ENCODE peak calls at places on chromosomes 4 and X, in five cellular contexts. P, G, K, F and L are unnamed samples.

GRCh38 chr4:921830-922331 is 10.2 kb downstream of the GAK start:
- DNase-seq in P (no peak), G (no peak), K (no peak), F (no peak), L (no peak)

GRCh38 chr4:142238589-142238988 is 602.2 kb downstream of the IL15 start:
- DNase-seq in P (peak), G (no peak), K (no peak), F (peak), L (no peak)

GRCh38 chrX:135535077-135535630 is 14.7 kb downstream of the INTS6L start:
- DNase-seq in P (no peak), G (no peak), K (no peak), F (no peak), L (no peak)

GRCh38 chr4:25817059-25817681 is 45.6 kb downstream of the SEL1L3 start:
- DNase-seq in P (peak), G (no peak), K (no peak), F (peak), L (no peak)

GRCh38 chrX:49995021-49995731 is 72.8 kb downstream of the CLCN5 start:
- DNase-seq in P (peak), G (no peak), K (no peak), F (peak), L (no peak)

GRCh38 chrX:41391606-41392005 is 55.5 kb upstream of the NYX start:
- DNase-seq in P (no peak), G (no peak), K (no peak), F (no peak), L (peak)

GRCh38 chr4:130563185-130563890 is 1467.4 kb downstream of the C4orf33 start:
- DNase-seq in P (peak), G (peak), K (peak), F (peak), L (peak)

GRCh38 chr4:99938243-99938753 is 8.1 kb downstream of the DNAJB14 start:
- DNase-seq in P (no peak), G (no peak), K (no peak), F (no peak), L (no peak)

GRCh38 chr4:14862881-14863280 is 139.4 kb upstream of the CPEB2 start:
- DNase-seq in P (no peak), G (peak), K (peak), F (no peak), L (peak)

GRCh38 chrX:103878466-103879151 is 46.6 kb upstream of the RAB9B start:
- DNase-seq in P (peak), G (peak), K (no peak), F (peak), L (no peak)

GRCh38 chrX:150476183-150476699 is 92.2 kb upstream of the MTM1 start:
- DNase-seq in P (peak), G (no peak), K (no peak), F (peak), L (no peak)

GRCh38 chr4:76896731-76897521 is 1.0 kb downstream of the SOWAHB start:
- DNase-seq in P (peak), G (peak), K (no peak), F (no peak), L (peak)

GRCh38 chr4:24988776-24989175 is 42.0 kb downstream of the LGI2 start:
- DNase-seq in P (peak), G (peak), K (no peak), F (peak), L (no peak)

GRCh38 chr4:184293552-184293951 is 75.9 kb upstream of the ENPP6 start:
- DNase-seq in P (no peak), G (no peak), K (no peak), F (peak), L (no peak)

GRCh38 chrX:137058339-137059127 is 24.7 kb upstream of the GPR101 start:
- DNase-seq in P (no peak), G (no peak), K (no peak), F (no peak), L (no peak)

GRCh38 chr4:40292313-40292759 is 42.8 kb upstream of the CHRNA9 start:
- DNase-seq in P (no peak), G (peak), K (no peak), F (peak), L (no peak)

GRCh38 chr4:78610546-78611214 is 59.1 kb downstream of the ANXA3 start:
- DNase-seq in P (no peak), G (no peak), K (no peak), F (peak), L (no peak)

GRCh38 chrX:99051639-99052038 is 1358.4 kb downstream of the PCDH19 start:
- DNase-seq in P (no peak), G (no peak), K (no peak), F (no peak), L (no peak)

GRCh38 chr4:63556332-63556731 is 852.9 kb downstream of the TECRL start:
- DNase-seq in P (no peak), G (no peak), K (no peak), F (no peak), L (no peak)

GRCh38 chrX:135086197-135086854 is 34.0 kb downstream of the ETDB start:
- DNase-seq in P (peak), G (peak), K (no peak), F (peak), L (no peak)

GRCh38 chrX:129653181-129653984 is 1.4 kb downstream of the APLN start:
- DNase-seq in P (no peak), G (no peak), K (no peak), F (no peak), L (no peak)

GRCh38 chr4:156177941-156178340 is 224.3 kb upstream of the CTSO start:
- DNase-seq in P (no peak), G (no peak), K (no peak), F (no peak), L (no peak)

GRCh38 chrX:34619920-34620319 is 37.2 kb downstream of the TMEM47 start:
- DNase-seq in P (no peak), G (no peak), K (no peak), F (no peak), L (no peak)

GRCh38 chr4:108813261-108813660 is 50.4 kb upstream of the ETNPPL start:
- DNase-seq in P (no peak), G (no peak), K (no peak), F (no peak), L (no peak)

GRCh38 chr4:33160126-33160525 is 2440.0 kb downstream of the PCDH7 start:
- DNase-seq in P (no peak), G (peak), K (no peak), F (peak), L (no peak)

GRCh38 chr4:76850010-76850441 is 47.9 kb downstream of the SOWAHB start:
- DNase-seq in P (peak), G (no peak), K (no peak), F (peak), L (no peak)

GRCh38 chrX:75061701-75062100 is 94.4 kb downstream of the ABCB7 start:
- DNase-seq in P (no peak), G (no peak), K (no peak), F (peak), L (no peak)

GRCh38 chr4:57097711-57098110 is 12.5 kb downstream of the IGFBP7 start:
- DNase-seq in P (no peak), G (no peak), K (no peak), F (peak), L (no peak)

GRCh38 chr4:169988252-169988651 is 37.9 kb downstream of the MFAP3L start:
- DNase-seq in P (no peak), G (no peak), K (no peak), F (no peak), L (no peak)

GRCh38 chr4:98352403-98352802 is 91.2 kb downstream of the RAP1GDS1 start:
- DNase-seq in P (no peak), G (no peak), K (no peak), F (no peak), L (no peak)

GRCh38 chrX:112642349-112642748 is 37.4 kb downstream of the LHFPL1 start:
- DNase-seq in P (peak), G (peak), K (no peak), F (peak), L (no peak)

GRCh38 chr4:19711871-19712270 is 539.8 kb upstream of the SLIT2 start:
- DNase-seq in P (peak), G (no peak), K (no peak), F (peak), L (no peak)

GRCh38 chr4:87734936-87735335 is 64.4 kb upstream of the IBSP start:
- DNase-seq in P (no peak), G (no peak), K (no peak), F (no peak), L (no peak)